ENCODE peak calls at places on chromosomes 2 and 18, in seven cellular contexts. O, L, I, J, N, D and B are unnamed samples. For H3K4me1, the result is how much of the 10 kb centered on the place peaks cover.

GRCh38 chr2:239991689-239992314 is 33.3 kb downstream of the NDUFA10 start:
- DNase-seq in O (no peak), L (no peak), I (peak), J (peak), N (no peak), D (peak), B (peak)

GRCh38 chr2:16195681-16196070 is 255.3 kb downstream of the MYCN start:
- DNase-seq in O (no peak), L (no peak), I (no peak), J (no peak), N (no peak), D (no peak), B (no peak)

GRCh38 chr2:149703281-149703680 is 115.7 kb upstream of the MMADHC start:
- DNase-seq in O (no peak), L (no peak), I (no peak), J (peak), N (no peak), D (no peak), B (no peak)

GRCh38 chr2:181143790-181144300 is 163.4 kb downstream of the UBE2E3 start:
- DNase-seq in O (no peak), L (no peak), I (no peak), J (no peak), N (no peak), D (no peak), B (no peak)

GRCh38 chr2:15582645-15583340 is 8.9 kb upstream of the DDX1 start:
- DNase-seq in O (no peak), L (no peak), I (no peak), J (no peak), N (no peak), D (no peak), B (no peak)

GRCh38 chr2:833180-833579 is 117.5 kb upstream of the SNTG2 start:
- DNase-seq in O (no peak), L (no peak), I (no peak), J (no peak), N (no peak), D (no peak), B (no peak)

GRCh38 chr18:54392621-54393023 is 34.9 kb downstream of the C18orf54 start:
- DNase-seq in O (no peak), L (peak), I (peak), J (peak), N (no peak), D (peak), B (peak)

GRCh38 chr2:98016908-98017700 is 21.4 kb upstream of the TMEM131 start:
- DNase-seq in O (no peak), L (no peak), I (no peak), J (no peak), N (peak), D (no peak), B (peak)

GRCh38 chr18:34929336-34929780 is 111.9 kb upstream of the MAPRE2 start:
- DNase-seq in O (no peak), L (no peak), I (no peak), J (peak), N (no peak), D (peak), B (peak)

GRCh38 chr2:214311031-214311533 is 99.8 kb upstream of the VWC2L start:
- DNase-seq in O (no peak), L (peak), I (no peak), J (no peak), N (no peak), D (no peak), B (no peak)

GRCh38 chr18:57797209-57797651 is 5.9 kb downstream of the ATP8B1 start:
- DNase-seq in O (no peak), L (no peak), I (no peak), J (no peak), N (peak), D (no peak), B (peak)

GRCh38 chr2:101698419-101699190 is 1.1 kb downstream of the MAP4K4 start:
- DNase-seq in O (no peak), L (no peak), I (no peak), J (peak), N (peak), D (peak), B (peak)

GRCh38 chr2:26901326-26902183 is 53.6 kb downstream of the DPYSL5 start:
- DNase-seq in O (no peak), L (peak), I (no peak), J (peak), N (no peak), D (peak), B (no peak)

GRCh38 chr2:210215120-210215519 is 10.1 kb downstream of the ACADL start:
- DNase-seq in O (no peak), L (no peak), I (no peak), J (no peak), N (no peak), D (no peak), B (no peak)

GRCh38 chr18:13558790-13559189 is 167.6 kb downstream of the FAM210A start:
- DNase-seq in O (no peak), L (peak), I (no peak), J (no peak), N (no peak), D (no peak), B (no peak)

GRCh38 chr18:57220485-57220884 is 73.6 kb downstream of the BOD1L2 start:
- DNase-seq in O (no peak), L (no peak), I (no peak), J (no peak), N (no peak), D (no peak), B (no peak)

GRCh38 chr2:187466129-187466792 is 18.2 kb upstream of the CALCRL start:
- DNase-seq in O (no peak), L (no peak), I (no peak), J (no peak), N (no peak), D (no peak), B (no peak)

GRCh38 chr2:79832540-79833234 is 319.8 kb downstream of the CTNNA2 start:
- DNase-seq in O (no peak), L (peak), I (no peak), J (no peak), N (no peak), D (no peak), B (no peak)

GRCh38 chr2:54099834-54100595 is 15.4 kb upstream of the ACYP2 start:
- DNase-seq in O (peak), L (no peak), I (no peak), J (no peak), N (no peak), D (no peak), B (no peak)

GRCh38 chr18:24397131-24397693 is 412 bp downstream of the OSBPL1A start:
- DNase-seq in O (no peak), L (no peak), I (peak), J (peak), N (no peak), D (peak), B (peak)

GRCh38 chr18:31657823-31658669 is 26.3 kb downstream of the B4GALT6 start:
- DNase-seq in O (no peak), L (no peak), I (no peak), J (no peak), N (no peak), D (no peak), B (no peak)

GRCh38 chr2:28908172-28908571 is 13.7 kb downstream of the WDR43 start:
- DNase-seq in O (no peak), L (no peak), I (no peak), J (no peak), N (no peak), D (no peak), B (no peak)

DNA sequence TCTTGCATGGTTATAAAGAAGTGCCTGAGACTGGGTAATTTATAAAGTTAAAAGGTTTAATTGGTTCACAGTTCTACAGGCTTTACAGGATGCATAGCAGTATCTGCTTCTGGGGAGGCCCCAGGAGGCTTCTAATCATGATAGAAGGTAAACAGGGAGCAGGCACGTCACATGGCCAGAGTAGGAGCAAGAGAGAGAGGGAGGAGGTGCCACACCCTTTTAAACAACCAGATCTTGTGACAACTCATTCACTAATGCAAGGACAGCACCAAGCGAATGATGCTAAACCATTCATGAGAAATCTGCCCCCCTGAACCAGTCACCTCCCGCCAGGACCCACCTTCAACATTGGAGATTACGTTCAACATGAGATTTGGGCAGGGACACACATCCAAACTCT is 141.1 kb downstream of the EN1 start:
- DNase-seq in O (no peak), L (peak), I (no peak), J (no peak), N (no peak), D (no peak), B (no peak)
- H3K4me1 ChIP-seq in O (under half), L (under half), I (under half), J (under half), N (under half), D (under half), B (under half)

GRCh38 chr2:129882476-129882875 is 97.0 kb upstream of the RAB6C start:
- DNase-seq in O (peak), L (peak), I (no peak), J (no peak), N (peak), D (no peak), B (no peak)

GRCh38 chr2:129880971-129881370 is 98.5 kb upstream of the RAB6C start:
- DNase-seq in O (no peak), L (peak), I (no peak), J (no peak), N (peak), D (no peak), B (no peak)

GRCh38 chr2:129884221-129884786 is 95.2 kb upstream of the RAB6C start:
- DNase-seq in O (no peak), L (peak), I (no peak), J (no peak), N (peak), D (no peak), B (no peak)

GRCh38 chr2:129881786-129882396 is 97.6 kb upstream of the RAB6C start:
- DNase-seq in O (no peak), L (peak), I (no peak), J (no peak), N (no peak), D (no peak), B (no peak)

GRCh38 chr2:129883121-129883520 is 96.3 kb upstream of the RAB6C start:
- DNase-seq in O (no peak), L (peak), I (no peak), J (no peak), N (no peak), D (no peak), B (no peak)
- H3K4me1 ChIP-seq in O (under half), L (under half), I (under half), J (under half), N (under half), D (under half), B (under half)

DNA sequence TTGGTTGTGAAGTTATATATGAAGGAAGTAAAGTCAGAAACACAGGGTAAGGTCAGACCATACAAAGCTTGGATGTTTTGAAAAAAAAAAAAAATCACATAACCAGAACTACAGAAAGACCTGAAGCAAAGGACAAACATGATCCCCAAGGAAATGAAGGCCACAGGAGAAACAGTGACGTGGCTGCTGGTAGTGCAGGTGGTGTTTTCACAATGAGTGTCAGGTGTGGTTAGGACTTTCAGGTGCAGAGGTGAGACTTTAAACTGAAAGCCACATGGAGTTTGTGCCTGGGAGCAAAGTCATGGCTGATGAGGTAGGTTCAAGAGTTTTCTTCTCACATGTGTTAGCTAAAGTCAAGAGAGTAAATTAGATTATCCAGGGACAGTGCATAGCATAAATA is 270.7 kb downstream of the PIEZO2 start:
- DNase-seq in O (no peak), L (no peak), I (no peak), J (no peak), N (no peak), D (no peak), B (no peak)
- H3K4me1 ChIP-seq in O (under half), L (under half), I (under half), J (under half), N (under half), D (under half), B (under half)

DNA sequence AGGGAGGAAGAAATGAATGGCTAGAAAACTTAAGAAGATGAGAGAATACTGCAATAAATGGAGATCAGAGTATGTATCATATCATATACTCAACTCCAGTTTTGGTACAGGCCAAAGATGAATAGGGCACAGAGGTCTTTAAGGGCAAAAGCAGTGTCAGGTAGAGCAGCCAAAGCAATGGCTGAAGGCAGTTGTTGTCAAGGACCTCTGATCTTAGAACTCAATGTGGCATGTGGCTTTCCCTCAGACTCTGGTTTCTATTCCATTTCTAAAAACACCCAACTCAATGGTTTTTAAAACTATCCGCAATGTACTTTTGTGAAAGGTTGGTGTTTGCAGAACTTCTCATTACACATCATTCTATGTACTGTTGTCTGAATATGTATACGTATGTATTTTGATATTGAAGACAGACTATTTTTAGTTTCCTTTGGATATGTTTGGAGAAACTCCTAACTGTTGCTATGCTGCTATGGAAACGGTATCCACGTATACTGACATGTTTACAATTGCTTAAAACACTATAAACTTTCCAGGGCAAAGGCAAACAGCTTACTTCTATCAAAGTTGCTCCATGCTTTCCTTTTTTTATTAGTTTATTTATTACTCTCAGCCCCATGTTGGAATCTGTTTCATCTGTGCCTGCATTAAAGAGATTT is 58.1 kb upstream of the PELI1 start:
- DNase-seq in O (no peak), L (no peak), I (no peak), J (peak), N (no peak), D (peak), B (peak)
- H3K4me1 ChIP-seq in O (under half), L (under half), I (under half), J (under half), N (under half), D (under half), B (under half)

GRCh38 chr2:169106563-169107545 is 37.5 kb downstream of the DHRS9 start:
- DNase-seq in O (no peak), L (no peak), I (no peak), J (no peak), N (no peak), D (no peak), B (no peak)

GRCh38 chr2:169105433-169105832 is 36.1 kb downstream of the DHRS9 start:
- DNase-seq in O (no peak), L (no peak), I (no peak), J (no peak), N (no peak), D (no peak), B (no peak)

GRCh38 chr2:169107645-169108044 is 38.3 kb downstream of the DHRS9 start:
- DNase-seq in O (no peak), L (no peak), I (peak), J (peak), N (no peak), D (no peak), B (peak)

GRCh38 chr2:169108098-169108884 is 38.9 kb downstream of the DHRS9 start:
- DNase-seq in O (no peak), L (no peak), I (no peak), J (peak), N (no peak), D (no peak), B (no peak)

DNA sequence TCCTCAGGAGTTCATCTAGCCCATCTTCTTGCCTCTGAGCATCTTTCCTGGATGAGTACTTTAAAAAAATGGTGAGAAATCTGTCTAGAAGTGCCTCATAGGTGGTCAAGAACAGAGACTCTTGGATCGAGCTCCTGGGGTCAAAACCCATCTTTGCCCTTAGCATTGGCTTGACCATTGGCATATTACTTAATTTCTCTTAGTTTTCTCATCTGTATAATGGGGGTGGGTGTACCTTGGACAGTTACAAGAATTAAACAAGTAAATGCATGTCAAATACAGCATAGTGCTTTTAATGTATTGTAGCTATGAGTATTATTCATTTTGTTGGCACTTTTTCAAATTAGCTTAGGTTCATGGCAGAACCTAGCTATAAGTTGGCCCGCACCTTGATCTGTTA is 36.8 kb downstream of the DHRS9 start:
- DNase-seq in O (no peak), L (no peak), I (no peak), J (no peak), N (no peak), D (no peak), B (no peak)
- H3K4me1 ChIP-seq in O (half or more), L (under half), I (half or more), J (under half), N (under half), D (under half), B (under half)

GRCh38 chr2:73986085-73986680 is 1.5 kb downstream of the TET3 start:
- DNase-seq in O (peak), L (no peak), I (peak), J (no peak), N (no peak), D (no peak), B (no peak)
- H3K4me1 ChIP-seq in O (half or more), L (under half), I (under half), J (under half), N (under half), D (under half), B (half or more)